ENCODE peak calls at places on chromosomes 2 and 18, in eight cellular contexts. One of them, this sample, is unnamed.

GRCh38 chr2:150653351-150653750 is 165.9 kb upstream of the RND3 start:
- DNase-seq in H9: no peak
- DNase-seq in uterus: no peak
- DNase-seq in HCT116: no peak
- DNase-seq in OCI-LY7: no peak
- DNase-seq in H1: no peak
- DNase-seq in effector memory CD4-positive, alpha-beta T cell: no peak
- DNase-seq in lung: no peak
- DNase-seq in this sample: no peak

GRCh38 chr2:55902971-55903370 is 20.6 kb downstream of the EFEMP1 start:
- DNase-seq in H9: no peak
- DNase-seq in uterus: no peak
- DNase-seq in HCT116: no peak
- DNase-seq in OCI-LY7: no peak
- DNase-seq in H1: no peak
- DNase-seq in effector memory CD4-positive, alpha-beta T cell: no peak
- DNase-seq in lung: no peak
- DNase-seq in this sample: no peak

GRCh38 chr18:65206551-65207260 is 544.1 kb upstream of the CDH7 start:
- DNase-seq in H9: peak; percentile 80
- DNase-seq in uterus: no peak
- DNase-seq in HCT116: no peak
- DNase-seq in OCI-LY7: no peak
- DNase-seq in H1: no peak
- DNase-seq in effector memory CD4-positive, alpha-beta T cell: no peak
- DNase-seq in lung: no peak
- DNase-seq in this sample: no peak

GRCh38 chr2:233823731-233824121 is 30.6 kb downstream of the HJURP start:
- DNase-seq in H9: peak; percentile 19
- DNase-seq in uterus: no peak
- DNase-seq in HCT116: no peak
- DNase-seq in OCI-LY7: no peak
- DNase-seq in H1: no peak
- DNase-seq in effector memory CD4-positive, alpha-beta T cell: no peak
- DNase-seq in lung: no peak
- DNase-seq in this sample: no peak

GRCh38 chr18:55097406-55098170 is 138.3 kb upstream of the CCDC68 start:
- DNase-seq in H9: no peak
- DNase-seq in uterus: peak; percentile 18
- DNase-seq in HCT116: no peak
- DNase-seq in OCI-LY7: no peak
- DNase-seq in H1: no peak
- DNase-seq in effector memory CD4-positive, alpha-beta T cell: no peak
- DNase-seq in lung: no peak
- DNase-seq in this sample: peak; percentile 16

GRCh38 chr2:203579131-203579643 is 44.1 kb upstream of the RAPH1 start:
- DNase-seq in H9: peak; percentile 33
- DNase-seq in uterus: no peak
- DNase-seq in HCT116: peak; percentile 93
- DNase-seq in OCI-LY7: no peak
- DNase-seq in H1: no peak
- DNase-seq in effector memory CD4-positive, alpha-beta T cell: no peak
- DNase-seq in lung: peak; percentile 69
- DNase-seq in this sample: peak; percentile 88

GRCh38 chr2:225895126-225895525 is 495.6 kb downstream of the NYAP2 start:
- DNase-seq in H9: no peak
- DNase-seq in uterus: no peak
- DNase-seq in HCT116: no peak
- DNase-seq in OCI-LY7: no peak
- DNase-seq in H1: no peak
- DNase-seq in effector memory CD4-positive, alpha-beta T cell: no peak
- DNase-seq in lung: no peak
- DNase-seq in this sample: no peak

GRCh38 chr2:71897145-71897495 is 250.5 kb downstream of the CYP26B1 start:
- DNase-seq in H9: no peak
- DNase-seq in uterus: no peak
- DNase-seq in HCT116: no peak
- DNase-seq in OCI-LY7: no peak
- DNase-seq in H1: no peak
- DNase-seq in effector memory CD4-positive, alpha-beta T cell: no peak
- DNase-seq in lung: peak; percentile 19
- DNase-seq in this sample: no peak

GRCh38 chr2:163467206-163467605 is 268.6 kb downstream of the FIGN start:
- DNase-seq in H9: no peak
- DNase-seq in uterus: no peak
- DNase-seq in HCT116: no peak
- DNase-seq in OCI-LY7: no peak
- DNase-seq in H1: no peak
- DNase-seq in effector memory CD4-positive, alpha-beta T cell: no peak
- DNase-seq in lung: no peak
- DNase-seq in this sample: no peak

GRCh38 chr2:104848526-104848925 is 5.4 kb upstream of the POU3F3 start:
- DNase-seq in H9: no peak
- DNase-seq in uterus: no peak
- DNase-seq in HCT116: no peak
- DNase-seq in OCI-LY7: no peak
- DNase-seq in H1: no peak
- DNase-seq in effector memory CD4-positive, alpha-beta T cell: no peak
- DNase-seq in lung: no peak
- DNase-seq in this sample: no peak

GRCh38 chr2:49288902-49289680 is 134.8 kb upstream of the FSHR start:
- DNase-seq in H9: no peak
- DNase-seq in uterus: no peak
- DNase-seq in HCT116: no peak
- DNase-seq in OCI-LY7: no peak
- DNase-seq in H1: no peak
- DNase-seq in effector memory CD4-positive, alpha-beta T cell: no peak
- DNase-seq in lung: no peak
- DNase-seq in this sample: no peak

GRCh38 chr2:109475531-109476210 is 138.1 kb downstream of the SEPTIN10 start:
- DNase-seq in H9: no peak
- DNase-seq in uterus: no peak
- DNase-seq in HCT116: no peak
- DNase-seq in OCI-LY7: no peak
- DNase-seq in H1: no peak
- DNase-seq in effector memory CD4-positive, alpha-beta T cell: no peak
- DNase-seq in lung: no peak
- DNase-seq in this sample: peak; percentile 32

GRCh38 chr2:241036964-241037421 is 38.6 kb downstream of the SNED1 start:
- DNase-seq in H9: no peak
- DNase-seq in uterus: no peak
- DNase-seq in HCT116: no peak
- DNase-seq in OCI-LY7: no peak
- DNase-seq in H1: no peak
- DNase-seq in effector memory CD4-positive, alpha-beta T cell: no peak
- DNase-seq in lung: peak; percentile 28
- DNase-seq in this sample: no peak

GRCh38 chr2:119174216-119174992 is 15.9 kb upstream of the C1QL2 start:
- DNase-seq in H9: peak; percentile 85
- DNase-seq in uterus: no peak
- DNase-seq in HCT116: peak; percentile 41
- DNase-seq in OCI-LY7: peak; percentile 54
- DNase-seq in H1: no peak
- DNase-seq in effector memory CD4-positive, alpha-beta T cell: peak; percentile 18
- DNase-seq in lung: peak; percentile 38
- DNase-seq in this sample: peak; percentile 39

DNA sequence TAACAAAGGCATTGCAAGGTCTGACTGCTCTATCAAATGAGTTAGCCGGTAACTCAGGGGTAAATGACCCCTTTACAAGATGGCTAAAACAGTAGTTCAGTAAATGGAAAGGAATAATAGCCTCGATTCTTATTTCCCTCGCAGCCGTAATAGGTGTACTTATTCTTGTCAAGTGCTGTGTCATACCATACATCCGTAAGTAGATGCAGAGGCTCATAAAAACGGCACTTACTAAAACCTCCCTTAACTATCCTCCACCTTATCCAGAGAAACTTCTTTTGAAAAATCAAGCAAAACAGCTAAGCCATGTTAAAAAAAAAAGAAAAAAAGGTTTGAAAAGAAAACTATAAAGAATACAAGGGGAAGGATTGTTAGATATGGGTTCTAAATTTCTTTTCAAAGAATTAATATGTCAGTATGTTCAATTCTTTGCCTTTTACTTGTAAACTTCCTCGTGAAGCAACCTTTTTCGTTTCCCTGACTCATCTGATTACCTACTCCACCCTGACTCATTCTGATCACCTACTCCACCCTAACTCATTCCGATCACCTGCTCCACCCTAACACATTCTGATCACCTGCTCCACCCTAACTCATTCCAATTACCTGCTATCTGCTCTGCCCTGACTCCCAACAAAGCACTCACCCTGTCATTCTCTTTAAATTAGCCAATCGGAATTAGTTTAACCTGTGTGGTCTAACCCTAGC is 127.5 kb downstream of the SPAG16 start:
- DNase-seq in H9: no peak
- DNase-seq in uterus: no peak
- DNase-seq in HCT116: peak; percentile 72
- DNase-seq in OCI-LY7: no peak
- DNase-seq in H1: no peak
- DNase-seq in effector memory CD4-positive, alpha-beta T cell: no peak
- DNase-seq in lung: no peak
- DNase-seq in this sample: peak; percentile 29
- H3K27ac ChIP-seq in H9: no peak overlapping the region
- H3K27ac ChIP-seq in uterus: no peak overlapping the region
- H3K27ac ChIP-seq in HCT116: no peak overlapping the region
- H3K27ac ChIP-seq in OCI-LY7: no peak overlapping the region
- H3K27ac ChIP-seq in H1: no peak overlapping the region
- H3K27ac ChIP-seq in effector memory CD4-positive, alpha-beta T cell: no peak overlapping the region
- H3K27ac ChIP-seq in lung: no peak overlapping the region
- H3K27ac ChIP-seq in this sample: no peak overlapping the region

GRCh38 chr2:235839226-235839625 is 329.0 kb downstream of the GBX2 start:
- DNase-seq in H9: no peak
- DNase-seq in uterus: no peak
- DNase-seq in HCT116: no peak
- DNase-seq in OCI-LY7: no peak
- DNase-seq in H1: no peak
- DNase-seq in effector memory CD4-positive, alpha-beta T cell: no peak
- DNase-seq in lung: no peak
- DNase-seq in this sample: no peak
- H3K27ac ChIP-seq in H9: no peak overlapping the region
- H3K27ac ChIP-seq in uterus: no peak overlapping the region
- H3K27ac ChIP-seq in HCT116: no peak overlapping the region
- H3K27ac ChIP-seq in OCI-LY7: no peak overlapping the region
- H3K27ac ChIP-seq in H1: no peak overlapping the region
- H3K27ac ChIP-seq in effector memory CD4-positive, alpha-beta T cell: no peak overlapping the region
- H3K27ac ChIP-seq in lung: no peak overlapping the region
- H3K27ac ChIP-seq in this sample: no peak overlapping the region

GRCh38 chr2:88601302-88601701 is 26.0 kb downstream of the EIF2AK3 start:
- DNase-seq in H9: no peak
- DNase-seq in uterus: no peak
- DNase-seq in HCT116: no peak
- DNase-seq in OCI-LY7: no peak
- DNase-seq in H1: no peak
- DNase-seq in effector memory CD4-positive, alpha-beta T cell: no peak
- DNase-seq in lung: no peak
- DNase-seq in this sample: no peak
- H3K27ac ChIP-seq in H9: no peak overlapping the region
- H3K27ac ChIP-seq in uterus: peak overlapping the region; percentile 60
- H3K27ac ChIP-seq in HCT116: no peak overlapping the region
- H3K27ac ChIP-seq in OCI-LY7: peak overlapping the region; percentile 99
- H3K27ac ChIP-seq in H1: peak overlapping the region; percentile 42
- H3K27ac ChIP-seq in effector memory CD4-positive, alpha-beta T cell: no peak overlapping the region
- H3K27ac ChIP-seq in lung: no peak overlapping the region
- H3K27ac ChIP-seq in this sample: no peak overlapping the region

DNA sequence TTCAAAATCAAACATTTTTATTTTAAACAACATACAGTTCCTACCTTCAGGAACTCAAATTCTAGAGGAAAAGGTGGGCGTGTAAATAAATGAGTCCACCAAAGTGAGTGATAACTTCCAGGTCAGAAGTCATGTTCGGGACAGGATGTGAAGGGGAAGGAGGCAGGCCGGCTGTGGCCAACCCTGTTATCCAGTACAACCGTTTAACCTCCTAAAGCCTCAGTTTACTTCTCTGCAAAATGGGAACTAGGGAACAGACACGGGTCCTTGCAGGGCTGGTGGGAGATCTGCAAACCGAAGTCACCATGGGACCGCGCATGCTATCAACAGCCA is 373 bp downstream of the EIPR1 start:
- DNase-seq in H9: no peak
- DNase-seq in uterus: no peak
- DNase-seq in HCT116: peak; percentile 33
- DNase-seq in OCI-LY7: peak; percentile 56
- DNase-seq in H1: no peak
- DNase-seq in effector memory CD4-positive, alpha-beta T cell: no peak
- DNase-seq in lung: no peak
- DNase-seq in this sample: peak; percentile 42
- H3K27ac ChIP-seq in H9: no peak overlapping the region
- H3K27ac ChIP-seq in uterus: peak overlapping the region; percentile 88
- H3K27ac ChIP-seq in HCT116: peak overlapping the region; percentile 54
- H3K27ac ChIP-seq in OCI-LY7: peak overlapping the region; percentile 69
- H3K27ac ChIP-seq in H1: peak overlapping the region; percentile 76
- H3K27ac ChIP-seq in effector memory CD4-positive, alpha-beta T cell: peak overlapping the region; percentile 93
- H3K27ac ChIP-seq in lung: peak overlapping the region; percentile 93
- H3K27ac ChIP-seq in this sample: peak overlapping the region; percentile 85

GRCh38 chr18:33837191-33837590 is 259.2 kb downstream of the ASXL3 start:
- DNase-seq in H9: no peak
- DNase-seq in uterus: no peak
- DNase-seq in HCT116: no peak
- DNase-seq in OCI-LY7: no peak
- DNase-seq in H1: no peak
- DNase-seq in effector memory CD4-positive, alpha-beta T cell: no peak
- DNase-seq in lung: no peak
- DNase-seq in this sample: no peak

GRCh38 chr18:33844232-33844631 is 266.2 kb downstream of the ASXL3 start:
- DNase-seq in H9: no peak
- DNase-seq in uterus: no peak
- DNase-seq in HCT116: no peak
- DNase-seq in OCI-LY7: no peak
- DNase-seq in H1: no peak
- DNase-seq in effector memory CD4-positive, alpha-beta T cell: no peak
- DNase-seq in lung: no peak
- DNase-seq in this sample: no peak

GRCh38 chr18:33839452-33840225 is 261.6 kb downstream of the ASXL3 start:
- DNase-seq in H9: no peak
- DNase-seq in uterus: no peak
- DNase-seq in HCT116: peak; percentile 4
- DNase-seq in OCI-LY7: peak; percentile 80
- DNase-seq in H1: no peak
- DNase-seq in effector memory CD4-positive, alpha-beta T cell: no peak
- DNase-seq in lung: no peak
- DNase-seq in this sample: peak; percentile 19

GRCh38 chr18:33838084-33838483 is 260.1 kb downstream of the ASXL3 start:
- DNase-seq in H9: no peak
- DNase-seq in uterus: no peak
- DNase-seq in HCT116: no peak
- DNase-seq in OCI-LY7: no peak
- DNase-seq in H1: no peak
- DNase-seq in effector memory CD4-positive, alpha-beta T cell: no peak
- DNase-seq in lung: no peak
- DNase-seq in this sample: no peak

GRCh38 chr18:33841221-33841967 is 263.4 kb downstream of the ASXL3 start:
- DNase-seq in H9: no peak
- DNase-seq in uterus: no peak
- DNase-seq in HCT116: no peak
- DNase-seq in OCI-LY7: peak; percentile 74
- DNase-seq in H1: no peak
- DNase-seq in effector memory CD4-positive, alpha-beta T cell: no peak
- DNase-seq in lung: no peak
- DNase-seq in this sample: no peak
- H3K27ac ChIP-seq in H9: no peak overlapping the region
- H3K27ac ChIP-seq in uterus: no peak overlapping the region
- H3K27ac ChIP-seq in HCT116: no peak overlapping the region
- H3K27ac ChIP-seq in OCI-LY7: peak overlapping the region; percentile 88
- H3K27ac ChIP-seq in H1: no peak overlapping the region
- H3K27ac ChIP-seq in effector memory CD4-positive, alpha-beta T cell: no peak overlapping the region
- H3K27ac ChIP-seq in lung: no peak overlapping the region
- H3K27ac ChIP-seq in this sample: no peak overlapping the region